ENCODE peak calls at places on chromosomes 1 and 21, in four cellular contexts. G is prostate gland, F is cardiac muscle cell, J is ovary. R is an unnamed sample.

GRCh38 chr1:103917771-103918170 is 168.1 kb downstream of the AMY1C start:
- DNase-seq in J (no peak), F (peak; percentile 2), G (no peak), R (no peak)

GRCh38 chr21:15604424-15604823 is 125.4 kb upstream of the USP25 start:
- DNase-seq in G (no peak), J (no peak), F (peak; percentile 12), R (no peak)

GRCh38 chr1:28758420-28758819 is 21.7 kb downstream of the YTHDF2 start:
- DNase-seq in G (no peak), F (no peak), J (no peak), R (no peak)

GRCh38 chr1:30106125-30106524 is 617.3 kb downstream of the MATN1 start:
- DNase-seq in G (peak; percentile 6), J (no peak), F (peak; percentile 61), R (no peak)

GRCh38 chr1:221868894-221869293 is 127.0 kb upstream of the DUSP10 start:
- DNase-seq in J (no peak), G (no peak), F (no peak), R (no peak)

GRCh38 chr1:204945565-204945977 is 74.9 kb downstream of the NFASC start:
- DNase-seq in G (no peak), J (no peak), F (no peak), R (no peak)

GRCh38 chr21:45768011-45768740 is 124.7 kb downstream of the PCBP3 start:
- DNase-seq in J (no peak), F (no peak), G (no peak), R (no peak)

GRCh38 chr21:41604583-41605041 is 96.7 kb upstream of the TMPRSS2 start:
- DNase-seq in J (no peak), G (no peak), F (no peak), R (no peak)

GRCh38 chr1:2160691-2161320 is 33.8 kb downstream of the FAAP20 start:
- DNase-seq in F (no peak), G (no peak), J (no peak), R (no peak)

GRCh38 chr1:2085080-2085479 is 34.9 kb downstream of the PRKCZ start:
- DNase-seq in G (peak; percentile 88), F (no peak), J (no peak), R (no peak)

GRCh38 chr1:99887890-99888289 is 37.7 kb downstream of the AGL start:
- DNase-seq in J (no peak), G (no peak), F (no peak), R (no peak)

GRCh38 chr1:196063307-196063706 is 544.9 kb downstream of the KCNT2 start:
- DNase-seq in J (no peak), G (no peak), F (no peak), R (no peak)

GRCh38 chr1:59485949-59486348 is 189.1 kb downstream of the FGGY start:
- DNase-seq in J (no peak), G (no peak), F (no peak), R (no peak)

GRCh38 chr1:232034547-232034946 is 408.0 kb downstream of the DISC1 start:
- DNase-seq in F (no peak), J (no peak), G (no peak), R (no peak)

GRCh38 chr1:82491301-82491986 is 690.7 kb downstream of the ADGRL2 start:
- DNase-seq in G (no peak), F (no peak), J (peak; percentile 30), R (no peak)

GRCh38 chr1:50661626-50662025 is 238.4 kb upstream of the DMRTA2 start:
- DNase-seq in F (no peak), G (no peak), J (no peak), R (no peak)

GRCh38 chr1:16032388-16033100 is 10.7 kb downstream of the CLCNKA start:
- DNase-seq in J (peak; percentile 91), F (peak; percentile 96), G (peak; percentile 73), R (peak; percentile 87)

GRCh38 chr1:19122668-19123067 is 87.4 kb downstream of the UBR4 start:
- DNase-seq in F (no peak), J (no peak), G (no peak), R (no peak)

GRCh38 chr1:221712198-221712684 is 29.6 kb downstream of the DUSP10 start:
- DNase-seq in G (no peak), F (no peak), J (no peak), R (no peak)

GRCh38 chr1:21434394-21434793 is 5.5 kb upstream of the NBPF3 start:
- DNase-seq in J (no peak), F (no peak), G (no peak), R (no peak)

GRCh38 chr1:38608202-38608864 is 251.2 kb downstream of the RRAGC start:
- DNase-seq in F (peak; percentile 70), G (no peak), J (no peak), R (no peak)

GRCh38 chr21:15379776-15380175 is 315.0 kb upstream of the NRIP1 start:
- DNase-seq in J (no peak), G (no peak), F (no peak), R (no peak)

GRCh38 chr1:208026880-208027438 is 116.0 kb upstream of the CD34 start:
- DNase-seq in J (no peak), G (no peak), F (no peak), R (peak; percentile 77)

DNA sequence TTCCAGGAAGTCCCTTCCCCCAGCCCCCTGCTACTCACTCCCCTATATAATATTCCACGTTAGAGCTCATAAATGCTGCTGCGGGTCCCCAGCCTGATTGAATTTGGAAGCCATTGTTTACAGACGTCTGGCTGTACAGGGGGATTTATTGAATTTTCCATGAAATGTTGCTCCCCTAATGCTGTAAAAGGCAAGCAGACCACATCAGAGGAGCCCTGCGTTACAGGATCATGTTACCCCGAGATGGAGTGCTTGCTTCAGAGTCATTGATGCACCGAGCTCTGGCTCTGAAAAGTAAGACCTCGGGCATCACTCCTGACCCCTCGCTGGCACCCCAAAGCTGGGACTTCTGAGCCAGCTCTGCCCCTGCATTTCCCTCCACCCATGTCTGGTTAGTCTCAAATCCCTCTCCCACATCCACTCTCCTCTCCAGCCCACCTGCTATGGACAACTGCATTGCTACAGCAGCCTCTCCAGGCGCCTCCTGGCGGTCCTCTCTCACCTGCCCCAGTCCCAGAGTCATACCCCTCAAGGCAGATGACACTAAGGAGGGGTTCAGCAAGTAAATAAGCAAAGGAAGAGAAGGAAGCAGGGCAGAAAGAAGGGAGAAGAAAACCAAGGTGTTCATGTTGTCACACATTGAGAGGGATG is 127.8 kb downstream of the TMEM53 start:
- DNase-seq in F (no peak), G (no peak), J (no peak), R (no peak)
- H3K27ac ChIP-seq in F (no peak overlapping the region), G (no peak overlapping the region), J (no peak overlapping the region), R (no peak overlapping the region)

GRCh38 chr1:10661453-10661852 is 135.0 kb downstream of the CASZ1 start:
- DNase-seq in F (no peak), J (no peak), G (no peak), R (no peak)
- H3K4me3 ChIP-seq in F (no peak overlapping the region), J (no peak overlapping the region), G (no peak overlapping the region), R (no peak overlapping the region)

GRCh38 chr1:167748901-167749300 is 27.1 kb downstream of the MPZL1 start:
- DNase-seq in F (no peak), G (no peak), J (no peak), R (no peak)

GRCh38 chr1:167749741-167750140 is 28.0 kb downstream of the MPZL1 start:
- DNase-seq in J (no peak), F (peak; percentile 13), G (no peak), R (no peak)

GRCh38 chr1:167746013-167746672 is 24.4 kb downstream of the MPZL1 start:
- DNase-seq in F (no peak), J (no peak), G (no peak), R (no peak)

GRCh38 chr1:167746988-167747655 is 25.3 kb downstream of the MPZL1 start:
- DNase-seq in F (no peak), J (no peak), G (no peak), R (no peak)

DNA sequence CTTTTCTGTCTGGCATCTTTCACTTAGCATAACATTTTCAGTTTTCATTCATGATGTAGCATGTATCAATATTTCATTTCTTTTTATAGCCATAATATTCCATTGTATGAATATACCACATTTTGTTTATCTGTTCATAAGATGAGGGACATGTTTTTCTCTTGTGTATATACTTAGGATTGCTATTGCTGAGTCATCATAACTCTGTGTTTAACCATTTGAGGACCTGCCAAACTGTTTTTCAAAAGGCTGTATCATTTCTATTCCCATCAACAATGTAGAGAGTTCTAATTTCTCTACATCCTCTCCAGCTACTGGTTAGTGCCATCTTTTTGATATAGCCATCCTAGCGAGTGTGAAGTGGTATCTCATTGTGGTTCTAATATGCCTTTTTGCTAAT is 26.2 kb downstream of the MPZL1 start:
- DNase-seq in F (no peak), J (no peak), G (no peak), R (no peak)
- H3K27ac ChIP-seq in F (no peak overlapping the region), J (no peak overlapping the region), G (no peak overlapping the region), R (no peak overlapping the region)

GRCh38 chr1:44723496-44724407 is 7.2 kb downstream of the RNU5D-1 start:
- DNase-seq in G (no peak), F (no peak), J (no peak), R (no peak)
- H3K4me3 ChIP-seq in G (no peak overlapping the region), F (no peak overlapping the region), J (no peak overlapping the region), R (no peak overlapping the region)

DNA sequence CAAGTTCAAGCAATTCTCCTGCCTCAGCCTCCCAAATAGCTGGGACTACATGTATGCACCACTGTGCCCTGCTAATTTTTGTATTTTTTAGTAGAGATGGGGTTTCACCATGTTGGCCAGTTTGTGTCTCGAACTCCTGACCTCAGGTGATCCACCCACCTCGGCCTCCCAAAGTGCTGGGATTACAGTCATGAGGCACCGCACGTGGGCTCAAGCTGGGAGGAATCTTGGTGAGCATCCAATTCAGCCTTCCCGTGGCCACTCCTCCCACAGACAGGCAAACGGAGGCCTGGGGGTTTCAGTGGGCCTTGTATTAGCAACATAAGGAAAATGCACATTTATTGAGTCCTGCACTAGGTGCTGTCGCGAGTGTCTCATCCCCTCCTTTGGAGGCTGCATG is 24.5 kb upstream of the VWA5B1 start:
- DNase-seq in J (no peak), F (no peak), G (no peak), R (no peak)
- H3K27ac ChIP-seq in J (no peak overlapping the region), F (no peak overlapping the region), G (no peak overlapping the region), R (no peak overlapping the region)